ENCODE peak calls at places on chromosome 10, in nine cellular contexts. One of them, this sample, is unnamed.

GRCh38 chr10:110209926-110210662 is 2.7 kb downstream of the MXI1 start:
- DNase-seq in activated B cell treated with CpG ODN at 0.5 μM for 24 hours: peak
- DNase-seq in activated T-cell treated with anti-CD3 and anti-CD28 coated beads for 24 hours: no peak
- DNase-seq in Peyer's patch: peak
- DNase-seq in Right ventricle myocardium inferior: peak
- DNase-seq in NCI-H1092 treated with DMSO at 0.1 percent for 48 hours: no peak
- DNase-seq in EL: peak
- DNase-seq in SW480: no peak
- DNase-seq in DMS 273 treated with DMSO at 0.1 percent for 48 hours: peak
- DNase-seq in this sample: no peak

GRCh38 chr10:5395168-5395567 is 9.5 kb downstream of the TUBAL3 start:
- DNase-seq in SW480: no peak
- DNase-seq in DMS 273 treated with DMSO at 0.1 percent for 48 hours: no peak
- DNase-seq in activated B cell treated with CpG ODN at 0.5 μM for 24 hours: no peak
- DNase-seq in EL: no peak
- DNase-seq in NCI-H1092 treated with DMSO at 0.1 percent for 48 hours: no peak
- DNase-seq in Peyer's patch: no peak
- DNase-seq in activated T-cell treated with anti-CD3 and anti-CD28 coated beads for 24 hours: no peak
- DNase-seq in Right ventricle myocardium inferior: no peak
- DNase-seq in this sample: no peak

GRCh38 chr10:131453772-131454634 is 142.5 kb upstream of the TCERG1L start:
- DNase-seq in NCI-H1092 treated with DMSO at 0.1 percent for 48 hours: peak
- DNase-seq in DMS 273 treated with DMSO at 0.1 percent for 48 hours: no peak
- DNase-seq in EL: no peak
- DNase-seq in activated T-cell treated with anti-CD3 and anti-CD28 coated beads for 24 hours: peak
- DNase-seq in activated B cell treated with CpG ODN at 0.5 μM for 24 hours: no peak
- DNase-seq in SW480: no peak
- DNase-seq in Peyer's patch: peak
- DNase-seq in Right ventricle myocardium inferior: no peak
- DNase-seq in this sample: no peak

GRCh38 chr10:77649333-77650331 is 12.0 kb upstream of the KCNMA1 start:
- DNase-seq in SW480: no peak
- DNase-seq in NCI-H1092 treated with DMSO at 0.1 percent for 48 hours: no peak
- DNase-seq in Right ventricle myocardium inferior: no peak
- DNase-seq in activated T-cell treated with anti-CD3 and anti-CD28 coated beads for 24 hours: no peak
- DNase-seq in Peyer's patch: no peak
- DNase-seq in EL: no peak
- DNase-seq in activated B cell treated with CpG ODN at 0.5 μM for 24 hours: no peak
- DNase-seq in DMS 273 treated with DMSO at 0.1 percent for 48 hours: no peak
- DNase-seq in this sample: no peak

GRCh38 chr10:133445751-133446708 is 7.7 kb upstream of the SCART1 start:
- DNase-seq in activated B cell treated with CpG ODN at 0.5 μM for 24 hours: no peak
- DNase-seq in DMS 273 treated with DMSO at 0.1 percent for 48 hours: no peak
- DNase-seq in NCI-H1092 treated with DMSO at 0.1 percent for 48 hours: no peak
- DNase-seq in EL: no peak
- DNase-seq in Peyer's patch: peak
- DNase-seq in activated T-cell treated with anti-CD3 and anti-CD28 coated beads for 24 hours: no peak
- DNase-seq in Right ventricle myocardium inferior: no peak
- DNase-seq in SW480: no peak
- DNase-seq in this sample: no peak

GRCh38 chr10:49593564-49593875 is 16.6 kb upstream of the SLC18A3 start:
- DNase-seq in Peyer's patch: no peak
- DNase-seq in EL: no peak
- DNase-seq in Right ventricle myocardium inferior: no peak
- DNase-seq in NCI-H1092 treated with DMSO at 0.1 percent for 48 hours: no peak
- DNase-seq in DMS 273 treated with DMSO at 0.1 percent for 48 hours: no peak
- DNase-seq in activated B cell treated with CpG ODN at 0.5 μM for 24 hours: no peak
- DNase-seq in SW480: no peak
- DNase-seq in activated T-cell treated with anti-CD3 and anti-CD28 coated beads for 24 hours: no peak
- DNase-seq in this sample: no peak

GRCh38 chr10:112201334-112201733 is 17.8 kb upstream of the GPAM start:
- DNase-seq in SW480: no peak
- DNase-seq in DMS 273 treated with DMSO at 0.1 percent for 48 hours: no peak
- DNase-seq in activated T-cell treated with anti-CD3 and anti-CD28 coated beads for 24 hours: no peak
- DNase-seq in EL: no peak
- DNase-seq in Peyer's patch: no peak
- DNase-seq in NCI-H1092 treated with DMSO at 0.1 percent for 48 hours: no peak
- DNase-seq in Right ventricle myocardium inferior: no peak
- DNase-seq in activated B cell treated with CpG ODN at 0.5 μM for 24 hours: no peak
- DNase-seq in this sample: no peak

GRCh38 chr10:131729361-131729760 is 171.4 kb upstream of the PPP2R2D start:
- DNase-seq in SW480: no peak
- DNase-seq in Peyer's patch: no peak
- DNase-seq in activated T-cell treated with anti-CD3 and anti-CD28 coated beads for 24 hours: no peak
- DNase-seq in DMS 273 treated with DMSO at 0.1 percent for 48 hours: no peak
- DNase-seq in activated B cell treated with CpG ODN at 0.5 μM for 24 hours: no peak
- DNase-seq in NCI-H1092 treated with DMSO at 0.1 percent for 48 hours: no peak
- DNase-seq in EL: no peak
- DNase-seq in Right ventricle myocardium inferior: no peak
- DNase-seq in this sample: no peak

GRCh38 chr10:132963430-132963960 is 21.1 kb upstream of the CFAP46 start:
- DNase-seq in NCI-H1092 treated with DMSO at 0.1 percent for 48 hours: no peak
- DNase-seq in SW480: no peak
- DNase-seq in activated B cell treated with CpG ODN at 0.5 μM for 24 hours: no peak
- DNase-seq in Right ventricle myocardium inferior: no peak
- DNase-seq in activated T-cell treated with anti-CD3 and anti-CD28 coated beads for 24 hours: no peak
- DNase-seq in Peyer's patch: no peak
- DNase-seq in EL: no peak
- DNase-seq in DMS 273 treated with DMSO at 0.1 percent for 48 hours: no peak
- DNase-seq in this sample: no peak

GRCh38 chr10:95266674-95267095 is 24.1 kb downstream of the PDLIM1 start:
- DNase-seq in activated B cell treated with CpG ODN at 0.5 μM for 24 hours: no peak
- DNase-seq in SW480: peak
- DNase-seq in activated T-cell treated with anti-CD3 and anti-CD28 coated beads for 24 hours: no peak
- DNase-seq in Peyer's patch: no peak
- DNase-seq in DMS 273 treated with DMSO at 0.1 percent for 48 hours: no peak
- DNase-seq in NCI-H1092 treated with DMSO at 0.1 percent for 48 hours: no peak
- DNase-seq in Right ventricle myocardium inferior: no peak
- DNase-seq in EL: peak
- DNase-seq in this sample: no peak

GRCh38 chr10:117684673-117685211 is 142.2 kb downstream of the EMX2 start:
- DNase-seq in activated T-cell treated with anti-CD3 and anti-CD28 coated beads for 24 hours: no peak
- DNase-seq in Peyer's patch: no peak
- DNase-seq in Right ventricle myocardium inferior: no peak
- DNase-seq in NCI-H1092 treated with DMSO at 0.1 percent for 48 hours: no peak
- DNase-seq in DMS 273 treated with DMSO at 0.1 percent for 48 hours: no peak
- DNase-seq in EL: peak
- DNase-seq in activated B cell treated with CpG ODN at 0.5 μM for 24 hours: no peak
- DNase-seq in SW480: peak
- DNase-seq in this sample: no peak

GRCh38 chr10:71357792-71358265 is 38.8 kb downstream of the SLC29A3 start:
- DNase-seq in activated T-cell treated with anti-CD3 and anti-CD28 coated beads for 24 hours: no peak
- DNase-seq in Right ventricle myocardium inferior: no peak
- DNase-seq in NCI-H1092 treated with DMSO at 0.1 percent for 48 hours: no peak
- DNase-seq in Peyer's patch: no peak
- DNase-seq in SW480: no peak
- DNase-seq in EL: peak
- DNase-seq in DMS 273 treated with DMSO at 0.1 percent for 48 hours: no peak
- DNase-seq in activated B cell treated with CpG ODN at 0.5 μM for 24 hours: no peak
- DNase-seq in this sample: no peak

This sample was measured in NCI-H524 treated with DMSO at 0.1 percent for 48 hours.